ENCODE peak calls at places on chromosomes 16 and 17, in nine cellular contexts. One of them, this sample, is unnamed.
A peak's percentile ranks its signal among the peaks of the same experiment; 100 is the strongest.

GRCh38 chr16:28136751-28137434 is 73.4 kb upstream of the GSG1L start:
- DNase-seq in thyroid gland: peak; percentile 20
- DNase-seq in activated T-cell treated with anti-CD3 and anti-CD28 coated beads, Interleukin-2, amount 50 U/mL, for 72 hours: no peak
- DNase-seq in lower lobe of right lung: no peak
- DNase-seq in substantia nigra: peak; percentile 54
- DNase-seq in stimulated activated effector memory CD8-positive, alpha-beta T cell treated with anti-CD3 and anti-CD28 coated beads, Interleukin-12 subunit alpha, Interleukin-12 subunit beta, amount 100 ng/mL, for 72 hours: no peak
- DNase-seq in LoVo: no peak
- DNase-seq in CD4-positive, CD25-positive, alpha-beta regulatory T cell: peak; percentile 6
- DNase-seq in RPMI8226: no peak
- DNase-seq in this sample: no peak

GRCh38 chr16:28321700-28322411 is 29.5 kb downstream of the SBK1 start:
- DNase-seq in CD4-positive, CD25-positive, alpha-beta regulatory T cell: no peak
- DNase-seq in LoVo: no peak
- DNase-seq in activated T-cell treated with anti-CD3 and anti-CD28 coated beads, Interleukin-2, amount 50 U/mL, for 72 hours: peak; percentile 51
- DNase-seq in RPMI8226: peak; percentile 64
- DNase-seq in stimulated activated effector memory CD8-positive, alpha-beta T cell treated with anti-CD3 and anti-CD28 coated beads, Interleukin-12 subunit alpha, Interleukin-12 subunit beta, amount 100 ng/mL, for 72 hours: peak; percentile 72
- DNase-seq in lower lobe of right lung: no peak
- DNase-seq in thyroid gland: peak; percentile 28
- DNase-seq in substantia nigra: no peak
- DNase-seq in this sample: no peak

GRCh38 chr17:59839646-59840328 is 53.0 kb downstream of the TUBD1 start:
- DNase-seq in lower lobe of right lung: no peak
- DNase-seq in activated T-cell treated with anti-CD3 and anti-CD28 coated beads, Interleukin-2, amount 50 U/mL, for 72 hours: no peak
- DNase-seq in LoVo: no peak
- DNase-seq in substantia nigra: no peak
- DNase-seq in RPMI8226: no peak
- DNase-seq in thyroid gland: no peak
- DNase-seq in stimulated activated effector memory CD8-positive, alpha-beta T cell treated with anti-CD3 and anti-CD28 coated beads, Interleukin-12 subunit alpha, Interleukin-12 subunit beta, amount 100 ng/mL, for 72 hours: no peak
- DNase-seq in CD4-positive, CD25-positive, alpha-beta regulatory T cell: no peak
- DNase-seq in this sample: no peak

GRCh38 chr16:64898159-64898558 is 223.7 kb downstream of the CDH11 start:
- DNase-seq in substantia nigra: no peak
- DNase-seq in lower lobe of right lung: no peak
- DNase-seq in thyroid gland: no peak
- DNase-seq in activated T-cell treated with anti-CD3 and anti-CD28 coated beads, Interleukin-2, amount 50 U/mL, for 72 hours: no peak
- DNase-seq in RPMI8226: no peak
- DNase-seq in LoVo: no peak
- DNase-seq in stimulated activated effector memory CD8-positive, alpha-beta T cell treated with anti-CD3 and anti-CD28 coated beads, Interleukin-12 subunit alpha, Interleukin-12 subunit beta, amount 100 ng/mL, for 72 hours: no peak
- DNase-seq in CD4-positive, CD25-positive, alpha-beta regulatory T cell: no peak
- DNase-seq in this sample: no peak

GRCh38 chr17:42457107-42457787 is 1.4 kb upstream of the ATP6V0A1 start:
- DNase-seq in substantia nigra: no peak
- DNase-seq in RPMI8226: peak; percentile 46
- DNase-seq in LoVo: no peak
- DNase-seq in stimulated activated effector memory CD8-positive, alpha-beta T cell treated with anti-CD3 and anti-CD28 coated beads, Interleukin-12 subunit alpha, Interleukin-12 subunit beta, amount 100 ng/mL, for 72 hours: no peak
- DNase-seq in thyroid gland: no peak
- DNase-seq in lower lobe of right lung: no peak
- DNase-seq in CD4-positive, CD25-positive, alpha-beta regulatory T cell: no peak
- DNase-seq in activated T-cell treated with anti-CD3 and anti-CD28 coated beads, Interleukin-2, amount 50 U/mL, for 72 hours: no peak
- DNase-seq in this sample: peak; percentile 65

GRCh38 chr16:89502319-89502843 is 5.8 kb upstream of the SPG7 start:
- DNase-seq in thyroid gland: peak; percentile 81
- DNase-seq in RPMI8226: no peak
- DNase-seq in CD4-positive, CD25-positive, alpha-beta regulatory T cell: no peak
- DNase-seq in lower lobe of right lung: peak; percentile 74
- DNase-seq in LoVo: peak; percentile 80
- DNase-seq in stimulated activated effector memory CD8-positive, alpha-beta T cell treated with anti-CD3 and anti-CD28 coated beads, Interleukin-12 subunit alpha, Interleukin-12 subunit beta, amount 100 ng/mL, for 72 hours: no peak
- DNase-seq in activated T-cell treated with anti-CD3 and anti-CD28 coated beads, Interleukin-2, amount 50 U/mL, for 72 hours: no peak
- DNase-seq in substantia nigra: no peak
- DNase-seq in this sample: no peak

GRCh38 chr16:64225696-64226095 is 896.2 kb downstream of the CDH11 start:
- DNase-seq in thyroid gland: no peak
- DNase-seq in lower lobe of right lung: no peak
- DNase-seq in RPMI8226: peak; percentile 81
- DNase-seq in LoVo: no peak
- DNase-seq in stimulated activated effector memory CD8-positive, alpha-beta T cell treated with anti-CD3 and anti-CD28 coated beads, Interleukin-12 subunit alpha, Interleukin-12 subunit beta, amount 100 ng/mL, for 72 hours: no peak
- DNase-seq in activated T-cell treated with anti-CD3 and anti-CD28 coated beads, Interleukin-2, amount 50 U/mL, for 72 hours: no peak
- DNase-seq in CD4-positive, CD25-positive, alpha-beta regulatory T cell: no peak
- DNase-seq in substantia nigra: no peak
- DNase-seq in this sample: no peak

GRCh38 chr17:31391496-31391949 is at the start of gene RAB11FIP4:
- DNase-seq in thyroid gland: no peak
- DNase-seq in LoVo: no peak
- DNase-seq in lower lobe of right lung: no peak
- DNase-seq in substantia nigra: no peak
- DNase-seq in activated T-cell treated with anti-CD3 and anti-CD28 coated beads, Interleukin-2, amount 50 U/mL, for 72 hours: peak; percentile 17
- DNase-seq in stimulated activated effector memory CD8-positive, alpha-beta T cell treated with anti-CD3 and anti-CD28 coated beads, Interleukin-12 subunit alpha, Interleukin-12 subunit beta, amount 100 ng/mL, for 72 hours: no peak
- DNase-seq in RPMI8226: peak; percentile 32
- DNase-seq in CD4-positive, CD25-positive, alpha-beta regulatory T cell: no peak
- DNase-seq in this sample: no peak

GRCh38 chr17:59620518-59621259 is 994 bp downstream of the CLTC start:
- DNase-seq in lower lobe of right lung: peak; percentile 47
- DNase-seq in thyroid gland: peak; percentile 61
- DNase-seq in LoVo: peak; percentile 39
- DNase-seq in stimulated activated effector memory CD8-positive, alpha-beta T cell treated with anti-CD3 and anti-CD28 coated beads, Interleukin-12 subunit alpha, Interleukin-12 subunit beta, amount 100 ng/mL, for 72 hours: peak; percentile 53
- DNase-seq in substantia nigra: peak; percentile 9
- DNase-seq in CD4-positive, CD25-positive, alpha-beta regulatory T cell: peak; percentile 42
- DNase-seq in activated T-cell treated with anti-CD3 and anti-CD28 coated beads, Interleukin-2, amount 50 U/mL, for 72 hours: peak; percentile 47
- DNase-seq in RPMI8226: peak; percentile 84
- DNase-seq in this sample: no peak

GRCh38 chr17:42124256-42124655 is 1.7 kb downstream of the HSPB9 start:
- DNase-seq in thyroid gland: no peak
- DNase-seq in substantia nigra: no peak
- DNase-seq in stimulated activated effector memory CD8-positive, alpha-beta T cell treated with anti-CD3 and anti-CD28 coated beads, Interleukin-12 subunit alpha, Interleukin-12 subunit beta, amount 100 ng/mL, for 72 hours: no peak
- DNase-seq in RPMI8226: no peak
- DNase-seq in LoVo: no peak
- DNase-seq in activated T-cell treated with anti-CD3 and anti-CD28 coated beads, Interleukin-2, amount 50 U/mL, for 72 hours: no peak
- DNase-seq in lower lobe of right lung: no peak
- DNase-seq in CD4-positive, CD25-positive, alpha-beta regulatory T cell: no peak
- DNase-seq in this sample: no peak

GRCh38 chr17:44210342-44211192 is 8.9 kb downstream of the UBTF start:
- DNase-seq in substantia nigra: peak; percentile 90
- DNase-seq in stimulated activated effector memory CD8-positive, alpha-beta T cell treated with anti-CD3 and anti-CD28 coated beads, Interleukin-12 subunit alpha, Interleukin-12 subunit beta, amount 100 ng/mL, for 72 hours: peak; percentile 96
- DNase-seq in activated T-cell treated with anti-CD3 and anti-CD28 coated beads, Interleukin-2, amount 50 U/mL, for 72 hours: peak; percentile 94
- DNase-seq in LoVo: no peak
- DNase-seq in lower lobe of right lung: peak; percentile 93
- DNase-seq in CD4-positive, CD25-positive, alpha-beta regulatory T cell: peak; percentile 83
- DNase-seq in thyroid gland: peak; percentile 66
- DNase-seq in RPMI8226: peak; percentile 93
- DNase-seq in this sample: no peak

GRCh38 chr17:77697480-77698400 is 260.8 kb upstream of the TNRC6C start:
- DNase-seq in CD4-positive, CD25-positive, alpha-beta regulatory T cell: no peak
- DNase-seq in RPMI8226: peak; percentile 48
- DNase-seq in substantia nigra: no peak
- DNase-seq in LoVo: no peak
- DNase-seq in activated T-cell treated with anti-CD3 and anti-CD28 coated beads, Interleukin-2, amount 50 U/mL, for 72 hours: no peak
- DNase-seq in thyroid gland: no peak
- DNase-seq in stimulated activated effector memory CD8-positive, alpha-beta T cell treated with anti-CD3 and anti-CD28 coated beads, Interleukin-12 subunit alpha, Interleukin-12 subunit beta, amount 100 ng/mL, for 72 hours: no peak
- DNase-seq in lower lobe of right lung: no peak
- DNase-seq in this sample: no peak

This sample was measured in GM12878.